ENCODE peak calls at places on chromosomes 7 and 10, in six cellular contexts. L is cardiac muscle cell, V is mucosa of descending colon, E is NT2/D1, C is psoas muscle, H is AG04449. X is an unnamed sample.

GRCh38 chr10:24384954-24385353 is 176.0 kb downstream of the KIAA1217 start:
- DNase-seq in V (no peak), C (peak), E (no peak), L (peak), H (no peak), X (no peak)

GRCh38 chr7:42002654-42003053 is 234.4 kb downstream of the GLI3 start:
- DNase-seq in C (no peak), H (no peak), L (peak), V (no peak), E (no peak), X (no peak)

GRCh38 chr10:25694976-25695375 is 239.1 kb upstream of the MYO3A start:
- DNase-seq in C (no peak), L (no peak), E (no peak), V (no peak), H (no peak), X (no peak)

GRCh38 chr10:104334561-104334960 is 3.7 kb downstream of the ITPRIP start:
- DNase-seq in C (no peak), V (no peak), L (no peak), H (no peak), E (no peak), X (no peak)

GRCh38 chr7:108014747-108015682 is 12.1 kb upstream of the LAMB1 start:
- DNase-seq in V (no peak), C (no peak), E (no peak), H (no peak), L (peak), X (peak)

GRCh38 chr10:94123253-94123995 is 129.7 kb downstream of the PLCE1 start:
- DNase-seq in E (peak), L (peak), V (no peak), C (no peak), H (peak), X (peak)

GRCh38 chr7:44797329-44798258 is 1.1 kb downstream of the PPIA start:
- DNase-seq in V (peak), E (peak), C (peak), H (peak), L (peak), X (peak)

GRCh38 chr7:91082854-91083495 is 181.3 kb upstream of the FZD1 start:
- DNase-seq in C (no peak), L (peak), V (no peak), H (no peak), E (no peak), X (peak)

GRCh38 chr7:2399848-2400587 is 3.4 kb upstream of the CHST12 start:
- DNase-seq in H (peak), V (peak), L (peak), C (peak), E (no peak), X (peak)

GRCh38 chr10:103917326-103918052 is 495 bp downstream of the STN1 start:
- DNase-seq in L (no peak), C (peak), E (peak), V (peak), H (no peak), X (peak)

GRCh38 chr7:47228386-47229014 is 353.4 kb downstream of the TNS3 start:
- DNase-seq in V (no peak), E (peak), L (no peak), H (no peak), C (no peak), X (no peak)

GRCh38 chr10:73625004-73625883 is 16.0 kb downstream of the MYOZ1 start:
- DNase-seq in E (peak), C (no peak), H (no peak), L (peak), V (peak), X (peak)

GRCh38 chr10:16944961-16945360 is 127.7 kb upstream of the RSU1 start:
- DNase-seq in E (no peak), V (no peak), H (no peak), L (no peak), C (no peak), X (no peak)

GRCh38 chr10:70832852-70833542 is 17.2 kb downstream of the SGPL1 start:
- DNase-seq in V (no peak), C (no peak), L (peak), H (peak), E (no peak), X (no peak)

GRCh38 chr7:157009778-157010587 is 480 bp downstream of the MNX1 start:
- DNase-seq in H (no peak), E (no peak), V (no peak), C (no peak), L (no peak), X (no peak)

GRCh38 chr7:48301201-48301600 is 129.9 kb downstream of the ABCA13 start:
- DNase-seq in E (no peak), V (no peak), H (no peak), L (peak), C (no peak), X (no peak)

GRCh38 chr7:98352621-98353020 is 48.3 kb downstream of the BAIAP2L1 start:
- DNase-seq in E (no peak), H (no peak), L (peak), C (no peak), V (no peak), X (peak)

GRCh38 chr7:46530081-46530480 is 609.0 kb upstream of the IGFBP3 start:
- DNase-seq in E (no peak), H (no peak), L (no peak), C (no peak), V (no peak), X (no peak)

GRCh38 chr7:64686493-64687184 is 20.7 kb downstream of the ZNF107 start:
- DNase-seq in H (no peak), V (no peak), L (no peak), E (no peak), C (no peak), X (no peak)

GRCh38 chr10:28253174-28253783 is 49.6 kb downstream of the MPP7 start:
- DNase-seq in L (no peak), C (no peak), V (no peak), E (no peak), H (no peak), X (no peak)

GRCh38 chr10:125155669-125156068 is 4.7 kb downstream of the CTBP2 start:
- DNase-seq in C (no peak), L (no peak), V (no peak), E (no peak), H (no peak), X (no peak)

GRCh38 chr10:87532696-87533095 is 28.0 kb downstream of the MINPP1 start:
- DNase-seq in V (no peak), E (no peak), C (no peak), H (no peak), L (no peak), X (no peak)

GRCh38 chr7:90053094-90053493 is 101.2 kb upstream of the STEAP1 start:
- DNase-seq in H (no peak), C (no peak), E (no peak), L (no peak), V (no peak), X (no peak)

GRCh38 chr10:3593611-3594010 is 191.4 kb downstream of the KLF6 start:
- DNase-seq in L (no peak), E (no peak), V (no peak), C (no peak), H (no peak), X (no peak)

GRCh38 chr10:124149681-124150080 is 56.3 kb upstream of the CHST15 start:
- DNase-seq in C (no peak), E (no peak), H (no peak), V (no peak), L (no peak), X (no peak)

GRCh38 chr10:15642095-15642494 is 77.6 kb downstream of the ITGA8 start:
- DNase-seq in L (peak), C (no peak), H (peak), V (no peak), E (no peak), X (no peak)

GRCh38 chr10:43398939-43399871 is 9.8 kb downstream of the HNRNPF start:
- DNase-seq in E (no peak), H (no peak), C (no peak), L (peak), V (no peak), X (no peak)

GRCh38 chr7:158706273-158706704 is 1.7 kb upstream of the NCAPG2 start:
- DNase-seq in C (no peak), E (no peak), V (no peak), L (peak), H (no peak), X (no peak)
- H3K4me3 ChIP-seq in C (no peak), E (no peak), V (no peak), L (no peak), H (no peak), X (no peak)

GRCh38 chr10:116274141-116274861 is 1.3 kb upstream of the GFRA1 start:
- DNase-seq in C (no peak), V (no peak), E (no peak), H (no peak), L (no peak), X (peak)
- H3K4me3 ChIP-seq in C (peak), V (no peak), E (peak), H (peak), L (peak), X (peak)

GRCh38 chr7:102424787-102425218 is 8.6 kb upstream of the ORAI2 start:
- DNase-seq in V (no peak), E (no peak), C (no peak), L (no peak), H (no peak), X (no peak)
- H3K4me3 ChIP-seq in V (no peak), E (no peak), C (no peak), L (no peak), H (no peak), X (no peak)

GRCh38 chr10:116371737-116372136 is 47.5 kb downstream of the CCDC172 start:
- DNase-seq in H (no peak), V (no peak), L (no peak), C (no peak), E (no peak), X (no peak)
- H3K4me3 ChIP-seq in H (no peak), V (no peak), L (no peak), C (no peak), E (no peak), X (no peak)

GRCh38 chr10:100372415-100373297 is 25.6 kb downstream of the SCD start:
- DNase-seq in E (no peak), C (no peak), H (no peak), L (no peak), V (no peak), X (no peak)

GRCh38 chr10:100370976-100371706 is 24.1 kb downstream of the SCD start:
- DNase-seq in V (peak), L (peak), C (peak), H (no peak), E (peak), X (peak)

GRCh38 chr10:100373298-100374136 is 26.5 kb downstream of the SCD start:
- DNase-seq in C (peak), H (peak), V (peak), L (peak), E (peak), X (peak)

GRCh38 chr10:100368721-100369120 is 21.7 kb downstream of the SCD start:
- DNase-seq in H (no peak), V (no peak), L (no peak), C (no peak), E (no peak), X (no peak)

GRCh38 chr10:100370561-100370975 is 23.5 kb downstream of the SCD start:
- DNase-seq in L (no peak), E (no peak), V (peak), H (no peak), C (no peak), X (peak)
- H3K4me3 ChIP-seq in L (no peak), E (no peak), V (no peak), H (no peak), C (peak), X (no peak)

GRCh38 chr7:151089893-151090730 is 3.8 kb downstream of the AGAP3 start:
- DNase-seq in V (peak), E (no peak), C (no peak), L (no peak), H (no peak), X (peak)
- H3K4me3 ChIP-seq in V (no peak), E (peak), C (no peak), L (no peak), H (no peak), X (no peak)

DNA sequence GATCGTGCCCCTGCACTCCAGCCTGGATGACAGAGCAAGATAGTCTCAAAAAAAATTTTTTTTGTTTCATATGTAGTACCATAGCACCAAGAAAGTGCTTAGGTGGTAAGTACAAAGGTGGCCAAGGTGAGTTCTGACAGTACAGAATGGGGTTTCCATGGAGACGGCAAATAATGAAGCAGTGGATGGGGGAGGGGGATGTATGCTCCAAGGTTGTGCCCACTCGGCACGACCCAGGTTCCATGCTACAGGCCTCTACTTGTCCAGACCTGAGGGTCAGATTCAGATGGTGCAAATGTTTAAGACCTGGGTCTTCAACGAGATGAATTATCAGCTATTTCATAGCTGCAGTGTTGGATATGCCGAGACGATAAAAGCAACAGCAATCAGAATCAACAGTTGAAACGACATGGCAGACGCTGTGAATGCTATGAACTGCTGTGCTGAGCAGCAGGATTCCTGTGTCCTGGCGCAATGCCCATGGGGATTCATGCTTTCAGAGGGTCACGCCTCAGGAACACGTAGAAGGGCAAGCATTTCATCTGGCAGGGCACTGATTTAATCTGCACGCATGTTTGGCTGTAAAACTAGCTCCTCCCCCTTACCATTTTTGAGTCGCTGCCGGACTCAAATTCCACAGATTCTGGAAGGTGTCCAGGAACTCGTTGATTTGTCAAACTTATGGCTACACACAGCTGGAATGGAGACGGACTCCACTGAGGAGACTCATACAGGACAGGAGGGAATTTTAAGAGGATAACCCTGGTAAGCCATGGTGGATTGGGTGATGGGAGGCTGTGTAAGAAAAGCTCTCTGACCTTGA is 256.5 kb downstream of the FRMD4A start:
- DNase-seq in H (peak), E (no peak), C (peak), L (peak), V (peak), X (peak)
- H3K4me3 ChIP-seq in H (no peak), E (no peak), C (no peak), L (no peak), V (no peak), X (no peak)

GRCh38 chr7:1223196-1224092 is 9.2 kb upstream of the UNCX start:
- DNase-seq in L (no peak), C (no peak), E (no peak), H (no peak), V (no peak), X (no peak)
- H3K4me3 ChIP-seq in L (no peak), C (no peak), E (no peak), H (no peak), V (no peak), X (no peak)

GRCh38 chr10:45418417-45418858 is 44.4 kb downstream of the ALOX5 start:
- DNase-seq in H (no peak), E (no peak), L (no peak), C (no peak), V (no peak), X (no peak)
- H3K4me3 ChIP-seq in H (peak), E (peak), L (peak), C (peak), V (no peak), X (peak)

DNA sequence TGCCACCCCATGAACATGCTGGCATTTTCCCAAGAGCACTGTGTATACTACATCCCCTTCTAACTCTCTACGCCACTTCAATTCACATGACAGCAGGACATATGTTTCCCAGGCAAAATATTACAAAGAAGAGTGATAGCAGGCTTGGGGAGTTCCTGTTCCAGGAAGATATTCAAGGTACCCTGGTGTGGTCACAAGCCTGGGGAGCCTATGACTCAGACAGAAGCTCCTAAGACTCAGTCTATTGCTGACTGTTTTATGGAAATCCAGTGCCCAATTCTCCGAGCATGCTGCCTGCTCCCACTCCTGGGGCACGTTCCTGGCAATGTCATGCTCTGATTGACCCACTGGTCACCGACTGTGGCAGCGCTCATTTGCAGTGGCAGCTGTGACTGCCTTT is 23.5 kb upstream of the ABLIM1 start:
- DNase-seq in V (no peak), C (no peak), E (no peak), L (no peak), H (no peak), X (no peak)
- H3K4me3 ChIP-seq in V (no peak), C (peak), E (no peak), L (no peak), H (no peak), X (no peak)

X was measured in hepatocyte.